ENCODE peak calls at places on chromosomes 4 and X, in seven cellular contexts. Y is HT-29, Q is fibroblast of mammary gland, V is AG09309, B is prostate gland, E is tibial nerve, R is dorsolateral prefrontal cortex. D is an unnamed sample.
A peak's percentile ranks its signal among the peaks of the same experiment; 100 is the strongest.

GRCh38 chrX:30626402-30626801 is 26.8 kb upstream of the GK start:
- DNase-seq in Y (no peak), V (no peak), Q (no peak), R (no peak), E (no peak), B (no peak), D (no peak)

GRCh38 chrX:10259716-10260115 is 102.9 kb downstream of the CLCN4 start:
- DNase-seq in R (no peak), Y (no peak), Q (peak; percentile 26), B (no peak), E (no peak), V (peak; percentile 43), D (peak; percentile 59)

GRCh38 chr4:92636038-92636825 is 332.5 kb downstream of the GRID2 start:
- DNase-seq in R (no peak), B (no peak), E (no peak), V (no peak), Q (no peak), Y (no peak), D (no peak)

GRCh38 chrX:44062842-44063241 is 89.7 kb upstream of the NDP start:
- DNase-seq in Y (no peak), V (no peak), B (no peak), R (no peak), Q (no peak), E (no peak), D (peak; percentile 7)

GRCh38 chrX:17595456-17596035 is 141.7 kb upstream of the SCML1 start:
- DNase-seq in V (peak; percentile 29), Y (peak; percentile 84), Q (peak; percentile 63), E (no peak), B (no peak), R (no peak), D (peak; percentile 73)

GRCh38 chr4:121272526-121272925 is 108.3 kb downstream of the QRFPR start:
- DNase-seq in E (no peak), B (no peak), Y (no peak), R (no peak), V (no peak), Q (peak; percentile 48), D (peak; percentile 65)

GRCh38 chr4:109218288-109218687 is 84.2 kb downstream of the COL25A1 start:
- DNase-seq in Q (no peak), B (no peak), V (no peak), R (no peak), Y (no peak), E (no peak), D (no peak)

GRCh38 chr4:98352403-98352802 is 91.2 kb downstream of the RAP1GDS1 start:
- DNase-seq in E (no peak), Q (no peak), R (no peak), V (no peak), Y (no peak), B (no peak), D (no peak)

GRCh38 chr4:139822391-139822790 is 156.8 kb downstream of the MGST2 start:
- DNase-seq in Q (no peak), E (no peak), V (no peak), B (no peak), Y (no peak), R (no peak), D (no peak)

GRCh38 chrX:45697591-45697990 is 496.9 kb upstream of the DIPK2B start:
- DNase-seq in R (no peak), Q (peak; percentile 94), B (no peak), Y (no peak), E (no peak), V (peak; percentile 40), D (peak; percentile 89)

GRCh38 chr4:6046526-6047129 is 28.4 kb upstream of the C4orf50 start:
- DNase-seq in E (no peak), V (no peak), Y (no peak), B (no peak), Q (no peak), R (no peak), D (no peak)

GRCh38 chr4:173494013-173494970 is 35.7 kb downstream of the HAND2 start:
- DNase-seq in R (no peak), E (peak; percentile 55), Y (peak; percentile 64), B (peak; percentile 47), V (no peak), Q (peak; percentile 78), D (peak; percentile 85)

GRCh38 chrX:154004315-154004714 is 15.4 kb downstream of the IRAK1 start:
- DNase-seq in B (no peak), Q (no peak), R (no peak), V (no peak), Y (no peak), E (no peak), D (no peak)

GRCh38 chr4:125389713-125390112 is 75.0 kb downstream of the FAT4 start:
- DNase-seq in Q (peak; percentile 95), R (no peak), B (no peak), V (peak; percentile 90), Y (no peak), E (no peak), D (peak; percentile 93)

GRCh38 chrX:119895843-119896326 is at the start of gene AKAP14:
- DNase-seq in R (no peak), B (no peak), E (no peak), Y (no peak), V (no peak), Q (no peak), D (no peak)

GRCh38 chr4:1154126-1154522 is 18.3 kb downstream of the SPON2 start:
- DNase-seq in R (no peak), Y (no peak), Q (no peak), E (no peak), V (no peak), B (no peak), D (no peak)

GRCh38 chr4:119313237-119313636 is 8.7 kb downstream of the FABP2 start:
- DNase-seq in B (no peak), E (no peak), Q (no peak), V (no peak), R (no peak), Y (no peak), D (no peak)

GRCh38 chr4:8762356-8762755 is 109.3 kb downstream of the HMX1 start:
- DNase-seq in V (no peak), E (no peak), Y (no peak), B (no peak), Q (peak; percentile 1), R (no peak), D (no peak)

GRCh38 chr4:65698631-65699030 is 28.3 kb upstream of the EPHA5 start:
- DNase-seq in E (no peak), R (no peak), V (no peak), Y (no peak), Q (no peak), B (no peak), D (no peak)

GRCh38 chrX:150062292-150063137 is 124.2 kb upstream of the EOLA2 start:
- DNase-seq in E (peak; percentile 20), V (peak; percentile 64), R (no peak), Y (no peak), Q (peak; percentile 80), B (no peak), D (peak; percentile 70)

GRCh38 chrX:84160736-84161135 is 27.3 kb downstream of the RPS6KA6 start:
- DNase-seq in R (no peak), Q (no peak), B (no peak), Y (no peak), E (no peak), V (no peak), D (no peak)

GRCh38 chr4:7172508-7172907 is 19.8 kb upstream of the SORCS2 start:
- DNase-seq in R (no peak), E (no peak), Y (no peak), Q (no peak), V (no peak), B (no peak), D (no peak)

GRCh38 chrX:109448539-109448938 is 33.3 kb downstream of the GUCY2F start:
- DNase-seq in V (no peak), Y (no peak), R (no peak), Q (no peak), B (no peak), E (no peak), D (peak; percentile 0)

GRCh38 chr4:175536852-175537453 is 275.1 kb downstream of the GPM6A start:
- DNase-seq in V (peak; percentile 46), B (no peak), E (no peak), Q (peak; percentile 80), Y (peak; percentile 61), R (no peak), D (peak; percentile 75)

GRCh38 chr4:38275331-38275821 is 315.2 kb downstream of the PTTG2 start:
- DNase-seq in V (no peak), Y (peak; percentile 76), R (no peak), E (no peak), B (no peak), Q (no peak), D (no peak)

GRCh38 chr4:15504041-15504440 is 34.4 kb downstream of the CC2D2A start:
- DNase-seq in Q (no peak), Y (no peak), B (no peak), E (no peak), V (no peak), R (no peak), D (peak; percentile 9)

GRCh38 chr4:10017037-10017893 is 4.0 kb downstream of the SLC2A9 start:
- DNase-seq in Y (no peak), E (no peak), Q (no peak), B (no peak), V (no peak), R (no peak), D (no peak)